ENCODE peak calls at places on chromosomes 12 and 14, in five cellular contexts. D, A, M, C and H are unnamed samples.

GRCh38 chr12:71449373-71450070 is 9.9 kb downstream of the LGR5 start:
- DNase-seq in C (no peak), A (no peak), D (no peak), M (no peak), H (no peak)

GRCh38 chr14:65238456-65238855 is 136.1 kb upstream of the MAX start:
- DNase-seq in D (no peak), C (no peak), M (peak), A (peak), H (no peak)

GRCh38 chr12:57241556-57242310 is 9.3 kb downstream of the STAC3 start:
- DNase-seq in D (no peak), A (peak), C (no peak), M (no peak), H (no peak)

GRCh38 chr14:72745546-72745945 is 148.4 kb downstream of the DPF3 start:
- DNase-seq in M (no peak), D (no peak), A (peak), C (no peak), H (no peak)

GRCh38 chr14:22819191-22819988 is 4.2 kb upstream of the SLC7A7 start:
- DNase-seq in M (peak), C (peak), A (no peak), D (peak), H (no peak)

GRCh38 chr14:59428581-59429012 is 36.6 kb downstream of the GPR135 start:
- DNase-seq in D (no peak), M (no peak), A (no peak), C (no peak), H (no peak)

GRCh38 chr14:99755629-99756603 is 37.3 kb upstream of the EML1 start:
- DNase-seq in D (peak), A (peak), M (no peak), C (no peak), H (peak)

GRCh38 chr12:88810806-88811205 is 230.5 kb upstream of the KITLG start:
- DNase-seq in D (no peak), C (no peak), A (no peak), M (no peak), H (no peak)

GRCh38 chr14:95040723-95041476 is 116.4 kb downstream of the DICER1 start:
- DNase-seq in C (no peak), A (peak), D (no peak), M (peak), H (peak)

GRCh38 chr14:100375273-100375962 is 52.3 kb downstream of the SLC25A47 start:
- DNase-seq in M (peak), D (peak), C (peak), A (peak), H (peak)

GRCh38 chr12:52543985-52544888 is 8.7 kb downstream of the KRT71 start:
- DNase-seq in D (no peak), M (no peak), A (no peak), C (no peak), H (no peak)

GRCh38 chr12:69534389-69534822 is 50.9 kb upstream of the CCT2 start:
- DNase-seq in M (no peak), C (peak), D (peak), A (peak), H (peak)

GRCh38 chr14:51242545-51243490 is 2.8 kb downstream of the TMX1 start:
- DNase-seq in D (no peak), C (no peak), A (no peak), M (no peak), H (no peak)

GRCh38 chr14:95341115-95341514 is 21.4 kb upstream of the CLMN start:
- DNase-seq in C (no peak), M (no peak), D (no peak), A (no peak), H (no peak)

GRCh38 chr12:49108958-49109404 is 1.7 kb downstream of the LMBR1L start:
- DNase-seq in M (peak), D (peak), A (peak), C (no peak), H (peak)

GRCh38 chr12:95102916-95103671 is 29.7 kb upstream of the NR2C1 start:
- DNase-seq in C (peak), A (no peak), D (no peak), M (no peak), H (no peak)

GRCh38 chr12:104877107-104877705 is 80.9 kb downstream of the SLC41A2 start:
- DNase-seq in D (peak), C (peak), A (peak), M (no peak), H (peak)

GRCh38 chr12:38906482-38907170 is 1.2 kb upstream of the CPNE8 start:
- DNase-seq in C (no peak), A (peak), M (peak), D (peak), H (peak)

GRCh38 chr14:58705066-58705465 is 67.3 kb downstream of the DACT1 start:
- DNase-seq in D (no peak), A (no peak), C (no peak), M (no peak), H (no peak)

GRCh38 chr12:114799574-114800487 is 115.9 kb upstream of the TBX3 start:
- DNase-seq in C (no peak), A (peak), D (peak), M (no peak), H (no peak)

GRCh38 chr12:50242751-50243191 is 40.5 kb downstream of the LIMA1 start:
- DNase-seq in A (no peak), C (no peak), D (no peak), M (no peak), H (no peak)

GRCh38 chr12:120006248-120006975 is 17.4 kb downstream of the BICDL1 start:
- DNase-seq in D (no peak), M (no peak), A (no peak), C (no peak), H (no peak)

GRCh38 chr12:107903377-107904061 is 129.0 kb downstream of the ASCL4 start:
- DNase-seq in D (peak), C (no peak), M (peak), A (peak), H (peak)

GRCh38 chr14:102499401-102500189 is 10.0 kb downstream of the ANKRD9 start:
- DNase-seq in M (peak), C (no peak), D (peak), A (no peak), H (no peak)

GRCh38 chr12:38921025-38921677 is 15.8 kb upstream of the CPNE8 start:
- DNase-seq in C (no peak), D (peak), M (no peak), A (peak), H (no peak)

GRCh38 chr14:53947452-53948180 is 9.0 kb downstream of the BMP4 start:
- DNase-seq in C (no peak), A (no peak), D (no peak), M (no peak), H (no peak)

GRCh38 chr14:81401420-81402122 is 1.4 kb upstream of the STON2 start:
- DNase-seq in D (no peak), C (no peak), M (no peak), A (no peak), H (no peak)

GRCh38 chr12:63151061-63151897 is at the start of gene AVPR1A:
- DNase-seq in C (no peak), A (peak), M (peak), D (peak), H (peak)

GRCh38 chr12:77893918-77894317 is 63.2 kb downstream of the NAV3 start:
- DNase-seq in C (peak), D (peak), A (peak), M (no peak), H (no peak)

GRCh38 chr12:55718650-55719275 is 1.4 kb upstream of the RDH5 start:
- DNase-seq in M (no peak), A (no peak), D (no peak), C (no peak), H (no peak)